ENCODE peak calls at places on chromosomes 12 and 14, in four cellular contexts. One of them, this sample, is unnamed.

GRCh38 chr12:55847033-55847432 is 4.3 kb upstream of the MMP19 start:
- DNase-seq in colonic mucosa: no peak
- DNase-seq in psoas muscle: peak
- DNase-seq in mucosa of descending colon: no peak
- DNase-seq in this sample: peak

GRCh38 chr14:68748260-68748659 is 44.6 kb downstream of the ZFP36L1 start:
- DNase-seq in psoas muscle: no peak
- DNase-seq in colonic mucosa: no peak
- DNase-seq in mucosa of descending colon: no peak
- DNase-seq in this sample: no peak

GRCh38 chr14:76282581-76282980 is 93.4 kb upstream of the ESRRB start:
- DNase-seq in mucosa of descending colon: no peak
- DNase-seq in psoas muscle: no peak
- DNase-seq in colonic mucosa: no peak
- DNase-seq in this sample: no peak

GRCh38 chr14:103904493-103905107 is 23.7 kb upstream of the TDRD9 start:
- DNase-seq in colonic mucosa: no peak
- DNase-seq in mucosa of descending colon: no peak
- DNase-seq in psoas muscle: no peak
- DNase-seq in this sample: no peak

GRCh38 chr12:123118397-123118945 is 32.4 kb downstream of the PITPNM2 start:
- DNase-seq in mucosa of descending colon: no peak
- DNase-seq in psoas muscle: no peak
- DNase-seq in colonic mucosa: no peak
- DNase-seq in this sample: no peak

GRCh38 chr14:95318870-95319311 is 817 bp downstream of the CLMN start:
- DNase-seq in psoas muscle: no peak
- DNase-seq in colonic mucosa: no peak
- DNase-seq in mucosa of descending colon: no peak
- DNase-seq in this sample: no peak

GRCh38 chr12:96500686-96501085 is 11.3 kb downstream of the CFAP54 start:
- DNase-seq in psoas muscle: no peak
- DNase-seq in mucosa of descending colon: no peak
- DNase-seq in colonic mucosa: no peak
- DNase-seq in this sample: peak

GRCh38 chr14:68404652-68405183 is 388.1 kb downstream of the ZFP36L1 start:
- DNase-seq in mucosa of descending colon: no peak
- DNase-seq in colonic mucosa: no peak
- DNase-seq in psoas muscle: no peak
- DNase-seq in this sample: no peak

GRCh38 chr14:95253039-95253620 is 66.6 kb downstream of the CLMN start:
- DNase-seq in mucosa of descending colon: no peak
- DNase-seq in colonic mucosa: no peak
- DNase-seq in psoas muscle: no peak
- DNase-seq in this sample: no peak

GRCh38 chr14:84435820-84436326 is 1094.1 kb upstream of the FLRT2 start:
- DNase-seq in psoas muscle: no peak
- DNase-seq in mucosa of descending colon: no peak
- DNase-seq in colonic mucosa: no peak
- DNase-seq in this sample: no peak

GRCh38 chr12:39393179-39393578 is 49.7 kb downstream of the KIF21A start:
- DNase-seq in mucosa of descending colon: no peak
- DNase-seq in psoas muscle: no peak
- DNase-seq in colonic mucosa: no peak
- DNase-seq in this sample: no peak

DNA sequence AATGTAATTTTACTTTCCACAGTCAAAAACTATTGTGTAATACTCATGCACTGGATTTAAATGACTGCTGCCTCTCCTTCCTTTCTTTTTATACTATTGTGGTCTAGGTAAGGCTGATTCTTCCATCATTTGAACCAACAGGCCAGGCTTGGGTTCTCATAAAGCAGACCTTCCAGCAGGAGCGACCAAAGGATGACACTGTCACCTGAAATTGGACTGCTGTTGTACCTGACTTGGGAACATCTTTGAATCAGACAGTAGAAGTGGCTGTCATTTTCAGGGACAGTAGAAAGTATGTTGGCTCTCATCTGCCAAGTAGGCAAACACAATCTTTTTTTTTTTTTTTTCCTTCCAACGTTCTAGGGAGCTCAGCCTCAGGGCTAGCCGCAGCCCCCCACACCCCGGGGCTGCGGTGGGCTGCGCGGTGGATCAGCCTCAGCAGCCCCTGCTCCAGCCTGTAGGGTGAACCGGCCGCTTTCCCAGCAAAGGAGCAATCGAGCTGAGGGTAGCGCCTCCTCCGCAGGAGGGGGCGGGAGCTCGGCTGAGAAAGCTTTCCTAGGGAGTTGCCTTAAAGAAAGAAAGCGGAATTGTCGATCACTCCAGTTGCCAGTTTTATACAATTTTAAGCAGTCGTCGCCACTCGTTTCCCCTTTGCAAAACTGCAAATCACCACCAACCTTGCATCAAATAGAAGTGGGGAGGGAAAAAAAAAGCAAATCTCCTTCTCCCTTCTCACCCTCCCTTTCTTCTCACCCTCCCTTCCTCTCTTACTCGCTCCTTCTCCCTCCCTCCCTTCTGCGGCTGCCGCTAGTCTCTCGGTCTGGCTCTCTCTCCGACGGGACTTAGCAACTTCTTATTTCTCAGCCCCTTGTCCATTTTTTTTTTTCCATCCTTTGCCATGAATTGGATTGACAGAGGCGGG is at the start of gene PDE3A:
- DNase-seq in mucosa of descending colon: peak
- DNase-seq in psoas muscle: peak
- DNase-seq in colonic mucosa: peak
- DNase-seq in this sample: peak
- TF ChIP-seq CTCF in mucosa of descending colon: no peak
- TF ChIP-seq CTCF in psoas muscle: no peak
- TF ChIP-seq CTCF in colonic mucosa: no peak
- TF ChIP-seq CTCF in this sample: peak

DNA sequence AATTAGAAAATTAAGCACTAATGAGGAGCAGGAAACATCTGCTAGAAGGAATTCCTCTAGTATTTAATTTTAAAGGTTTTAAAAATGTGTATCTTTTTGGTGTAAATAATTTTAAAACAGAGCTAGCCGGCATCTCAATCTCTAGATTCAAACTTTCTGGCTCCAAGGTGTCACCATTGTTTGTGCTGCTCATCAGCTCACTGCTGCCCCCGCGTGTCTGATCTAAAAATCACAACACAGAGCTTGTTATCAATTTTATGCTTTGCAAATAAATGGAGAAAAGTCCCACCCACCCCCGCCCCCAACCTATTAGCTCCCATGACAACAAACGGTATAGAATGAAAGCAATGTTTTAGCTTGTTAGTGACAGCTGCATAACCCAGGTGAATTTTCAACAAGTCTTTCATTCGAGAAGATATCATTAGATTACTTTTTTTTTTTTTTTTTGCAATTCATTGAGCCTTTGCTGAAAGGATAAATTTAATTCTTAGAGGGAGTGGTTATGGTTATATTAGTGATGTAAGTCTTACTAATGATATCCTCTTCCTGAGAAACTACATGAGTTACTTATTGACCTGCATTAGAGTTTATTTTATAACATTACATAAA is 11.3 kb upstream of the ABHD12B start:
- DNase-seq in mucosa of descending colon: peak
- DNase-seq in colonic mucosa: peak
- DNase-seq in psoas muscle: peak
- DNase-seq in this sample: peak
- H3K4me3 ChIP-seq in mucosa of descending colon: no peak
- H3K4me3 ChIP-seq in colonic mucosa: peak
- H3K4me3 ChIP-seq in psoas muscle: peak
- H3K4me3 ChIP-seq in this sample: peak

DNA sequence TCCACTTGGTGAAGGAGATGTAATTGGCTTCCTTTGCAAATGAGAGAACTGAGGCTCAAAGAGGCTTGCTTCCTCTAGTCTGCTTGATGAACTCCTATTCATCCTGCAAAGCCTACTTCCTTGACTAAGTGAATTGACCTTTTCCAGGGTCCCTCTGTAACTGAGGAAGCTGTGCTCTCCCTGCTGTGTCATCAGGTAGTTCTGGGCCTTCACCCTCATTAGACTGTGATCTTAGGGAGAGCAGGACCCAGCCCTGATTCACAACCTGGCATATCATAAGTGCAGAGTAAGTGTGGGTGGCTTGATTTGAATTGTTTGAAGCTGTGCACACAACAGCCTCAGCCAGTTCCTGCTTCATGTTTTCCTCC is 16.3 kb downstream of the ASB2 start:
- DNase-seq in psoas muscle: no peak
- DNase-seq in mucosa of descending colon: no peak
- DNase-seq in colonic mucosa: no peak
- DNase-seq in this sample: no peak
- TF ChIP-seq CTCF in psoas muscle: no peak
- TF ChIP-seq CTCF in mucosa of descending colon: no peak
- TF ChIP-seq CTCF in colonic mucosa: no peak
- TF ChIP-seq CTCF in this sample: no peak

DNA sequence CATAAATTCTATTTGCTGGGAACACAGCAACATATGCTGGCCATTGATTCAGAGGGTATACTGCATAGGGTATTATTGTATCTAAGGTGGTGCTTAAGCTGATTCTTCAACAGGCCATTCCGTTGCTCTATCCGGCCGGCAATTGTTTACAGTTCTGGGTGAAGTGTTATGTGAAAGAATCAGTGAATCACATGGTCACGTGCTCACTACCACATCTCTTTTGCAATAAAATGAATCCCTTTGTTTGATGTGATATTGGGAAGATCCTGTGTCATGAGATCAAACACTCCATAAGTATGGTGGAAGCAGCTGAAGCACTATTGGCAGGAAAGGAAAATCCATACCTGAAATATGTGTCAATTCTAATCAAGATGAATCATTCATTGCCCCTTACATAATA is 7.6 kb upstream of the USP15 start:
- DNase-seq in psoas muscle: no peak
- DNase-seq in colonic mucosa: no peak
- DNase-seq in mucosa of descending colon: no peak
- DNase-seq in this sample: no peak
- H3K4me3 ChIP-seq in psoas muscle: no peak
- H3K4me3 ChIP-seq in colonic mucosa: no peak
- H3K4me3 ChIP-seq in mucosa of descending colon: no peak
- H3K4me3 ChIP-seq in this sample: no peak

DNA sequence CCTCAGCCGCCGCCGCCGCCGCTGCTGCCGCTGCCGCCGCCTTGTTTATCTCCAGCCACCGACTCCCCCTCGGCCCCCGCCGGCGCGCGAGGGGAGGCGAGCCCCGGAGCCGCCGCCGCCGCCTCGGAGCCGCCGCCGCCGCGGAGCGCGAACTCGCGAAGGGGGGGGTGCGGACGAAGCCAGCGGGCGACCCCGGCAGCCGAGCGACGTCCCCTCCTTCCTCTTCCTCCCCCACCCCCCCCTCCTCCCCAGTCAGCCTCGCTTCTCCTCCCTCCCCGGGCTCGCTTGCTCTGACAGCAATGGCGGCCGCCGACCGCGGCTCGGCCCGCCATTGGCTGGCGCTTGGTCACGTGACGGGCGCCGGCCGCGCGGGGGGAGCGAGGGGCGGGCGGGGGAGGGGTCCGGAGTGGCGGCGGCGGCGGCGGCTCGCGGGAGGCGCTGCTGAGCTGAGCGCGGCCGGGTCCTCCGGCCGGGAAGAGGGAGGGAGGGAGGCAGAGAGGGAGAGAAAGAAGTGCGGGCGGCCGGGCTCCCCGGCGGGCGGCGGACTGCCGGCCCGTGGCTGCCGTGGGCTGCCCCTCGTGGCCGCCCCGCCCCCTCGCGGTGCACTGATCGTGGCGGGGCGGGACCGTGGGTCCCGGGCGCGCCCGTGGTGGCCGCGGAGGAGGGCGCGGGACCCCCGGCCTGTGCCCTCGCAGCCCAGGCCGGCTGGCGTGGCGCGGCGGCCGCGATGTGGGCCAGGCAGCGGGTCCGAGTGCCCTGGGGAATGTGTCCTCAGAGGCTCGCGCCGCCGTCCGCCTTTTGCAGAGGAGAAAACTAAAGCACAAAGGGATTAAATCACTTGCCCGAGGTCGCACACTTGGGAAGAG is at the start of gene MED13L:
- DNase-seq in mucosa of descending colon: peak
- DNase-seq in psoas muscle: peak
- DNase-seq in colonic mucosa: peak
- DNase-seq in this sample: peak
- TF ChIP-seq CTCF in mucosa of descending colon: peak
- TF ChIP-seq CTCF in psoas muscle: peak
- TF ChIP-seq CTCF in colonic mucosa: no peak
- TF ChIP-seq CTCF in this sample: peak

GRCh38 chr12:93167331-93167730 is 210.4 kb upstream of the NUDT4 start:
- DNase-seq in psoas muscle: no peak
- DNase-seq in colonic mucosa: no peak
- DNase-seq in mucosa of descending colon: no peak
- DNase-seq in this sample: no peak

GRCh38 chr12:93163260-93164036 is 214.3 kb upstream of the NUDT4 start:
- DNase-seq in psoas muscle: no peak
- DNase-seq in mucosa of descending colon: no peak
- DNase-seq in colonic mucosa: no peak
- DNase-seq in this sample: peak

GRCh38 chr12:93164103-93164880 is 213.4 kb upstream of the NUDT4 start:
- DNase-seq in mucosa of descending colon: no peak
- DNase-seq in colonic mucosa: peak
- DNase-seq in psoas muscle: no peak
- DNase-seq in this sample: no peak

GRCh38 chr12:93166891-93167307 is 210.8 kb upstream of the NUDT4 start:
- DNase-seq in psoas muscle: no peak
- DNase-seq in colonic mucosa: no peak
- DNase-seq in mucosa of descending colon: no peak
- DNase-seq in this sample: no peak

DNA sequence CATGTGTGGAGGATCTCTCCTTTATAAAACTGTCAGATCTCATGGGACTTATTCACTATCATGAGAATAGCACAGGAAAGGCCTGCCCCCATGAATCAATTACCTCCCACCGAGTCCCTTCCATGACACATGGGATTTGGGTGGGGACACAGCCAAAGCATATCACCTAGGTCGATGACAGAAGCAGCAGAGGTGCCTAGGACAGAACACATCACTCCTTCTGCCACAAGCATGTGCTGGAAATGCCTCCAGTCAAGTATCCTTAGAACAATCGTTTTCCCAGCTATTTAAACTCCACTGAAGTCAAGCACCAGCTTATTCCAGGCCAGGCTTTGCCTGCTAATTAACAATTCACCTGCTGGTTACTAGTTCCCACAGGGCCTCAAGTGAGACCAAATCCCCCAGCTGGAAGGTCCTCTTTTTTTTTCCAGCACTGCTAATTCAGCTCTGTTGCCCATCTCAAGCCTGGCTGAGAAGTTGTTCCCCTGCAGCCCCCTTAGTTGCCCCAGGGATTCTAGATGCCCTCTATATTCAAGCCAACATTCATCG is 212.3 kb upstream of the NUDT4 start:
- DNase-seq in psoas muscle: no peak
- DNase-seq in mucosa of descending colon: no peak
- DNase-seq in colonic mucosa: no peak
- DNase-seq in this sample: no peak
- H3K4me3 ChIP-seq in psoas muscle: no peak
- H3K4me3 ChIP-seq in mucosa of descending colon: no peak
- H3K4me3 ChIP-seq in colonic mucosa: no peak
- H3K4me3 ChIP-seq in this sample: no peak

This sample was measured in fibroblast of the aortic adventitia.